ENCODE peak calls at places on chromosomes 16 and 17, in nine cellular contexts. One of them, this sample, is unnamed.

GRCh38 chr16:6977906-6978305 is 354.7 kb upstream of the RBFOX1 start:
- DNase-seq in cardiac fibroblast: no peak
- DNase-seq in thyroid gland: peak
- DNase-seq in fibroblast of lung: no peak
- DNase-seq in mesothelial cell of epicardium: no peak
- DNase-seq in neural crest cell: no peak
- DNase-seq in endothelial cell: no peak
- DNase-seq in choroid plexus epithelial cell: no peak
- DNase-seq in CD4-positive, alpha-beta T cell: no peak
- DNase-seq in this sample: no peak

GRCh38 chr16:56262148-56262878 is 71.0 kb downstream of the GNAO1 start:
- DNase-seq in cardiac fibroblast: no peak
- DNase-seq in thyroid gland: no peak
- DNase-seq in fibroblast of lung: no peak
- DNase-seq in mesothelial cell of epicardium: no peak
- DNase-seq in neural crest cell: no peak
- DNase-seq in endothelial cell: no peak
- DNase-seq in choroid plexus epithelial cell: no peak
- DNase-seq in CD4-positive, alpha-beta T cell: peak
- DNase-seq in this sample: no peak

GRCh38 chr17:83193336-83194188 is 114.2 kb downstream of the METRNL start:
- DNase-seq in cardiac fibroblast: peak
- DNase-seq in thyroid gland: peak
- DNase-seq in fibroblast of lung: peak
- DNase-seq in mesothelial cell of epicardium: no peak
- DNase-seq in neural crest cell: no peak
- DNase-seq in endothelial cell: no peak
- DNase-seq in choroid plexus epithelial cell: peak
- DNase-seq in CD4-positive, alpha-beta T cell: no peak
- DNase-seq in this sample: peak

GRCh38 chr16:57482845-57483545 is 3.3 kb downstream of the DOK4 start:
- DNase-seq in cardiac fibroblast: no peak
- DNase-seq in thyroid gland: no peak
- DNase-seq in fibroblast of lung: no peak
- DNase-seq in mesothelial cell of epicardium: no peak
- DNase-seq in neural crest cell: no peak
- DNase-seq in endothelial cell: no peak
- DNase-seq in choroid plexus epithelial cell: no peak
- DNase-seq in CD4-positive, alpha-beta T cell: no peak
- DNase-seq in this sample: peak

GRCh38 chr16:53571763-53572162 is 68.8 kb upstream of the AKTIP start:
- DNase-seq in cardiac fibroblast: no peak
- DNase-seq in thyroid gland: no peak
- DNase-seq in fibroblast of lung: no peak
- DNase-seq in mesothelial cell of epicardium: no peak
- DNase-seq in neural crest cell: no peak
- DNase-seq in endothelial cell: no peak
- DNase-seq in choroid plexus epithelial cell: no peak
- DNase-seq in CD4-positive, alpha-beta T cell: no peak
- DNase-seq in this sample: no peak

GRCh38 chr16:87358250-87358649 is 25.3 kb downstream of the FBXO31 start:
- DNase-seq in cardiac fibroblast: no peak
- DNase-seq in thyroid gland: no peak
- DNase-seq in fibroblast of lung: no peak
- DNase-seq in mesothelial cell of epicardium: no peak
- DNase-seq in neural crest cell: no peak
- DNase-seq in endothelial cell: no peak
- DNase-seq in choroid plexus epithelial cell: no peak
- DNase-seq in CD4-positive, alpha-beta T cell: no peak
- DNase-seq in this sample: no peak

GRCh38 chr17:17043668-17044226 is 1.5 kb downstream of the MPRIP start:
- DNase-seq in cardiac fibroblast: no peak
- DNase-seq in thyroid gland: peak
- DNase-seq in fibroblast of lung: no peak
- DNase-seq in mesothelial cell of epicardium: no peak
- DNase-seq in neural crest cell: no peak
- DNase-seq in endothelial cell: no peak
- DNase-seq in choroid plexus epithelial cell: no peak
- DNase-seq in CD4-positive, alpha-beta T cell: no peak
- DNase-seq in this sample: peak

GRCh38 chr16:1019234-1019933 is 37.8 kb downstream of the SOX8 start:
- DNase-seq in cardiac fibroblast: peak
- DNase-seq in thyroid gland: peak
- DNase-seq in fibroblast of lung: peak
- DNase-seq in mesothelial cell of epicardium: no peak
- DNase-seq in neural crest cell: no peak
- DNase-seq in endothelial cell: no peak
- DNase-seq in choroid plexus epithelial cell: peak
- DNase-seq in CD4-positive, alpha-beta T cell: no peak
- DNase-seq in this sample: no peak

GRCh38 chr16:27326738-27327585 is 13.2 kb downstream of the IL4R start:
- DNase-seq in cardiac fibroblast: peak
- DNase-seq in thyroid gland: peak
- DNase-seq in fibroblast of lung: peak
- DNase-seq in mesothelial cell of epicardium: no peak
- DNase-seq in neural crest cell: no peak
- DNase-seq in endothelial cell: peak
- DNase-seq in choroid plexus epithelial cell: peak
- DNase-seq in CD4-positive, alpha-beta T cell: no peak
- DNase-seq in this sample: peak

GRCh38 chr17:27343972-27344607 is 50.2 kb downstream of the WSB1 start:
- DNase-seq in cardiac fibroblast: peak
- DNase-seq in thyroid gland: no peak
- DNase-seq in fibroblast of lung: peak
- DNase-seq in mesothelial cell of epicardium: no peak
- DNase-seq in neural crest cell: no peak
- DNase-seq in endothelial cell: no peak
- DNase-seq in choroid plexus epithelial cell: peak
- DNase-seq in CD4-positive, alpha-beta T cell: no peak
- DNase-seq in this sample: no peak

GRCh38 chr16:2954228-2954627 is 9.8 kb upstream of the KREMEN2 start:
- DNase-seq in cardiac fibroblast: no peak
- DNase-seq in thyroid gland: no peak
- DNase-seq in fibroblast of lung: no peak
- DNase-seq in mesothelial cell of epicardium: no peak
- DNase-seq in neural crest cell: no peak
- DNase-seq in endothelial cell: no peak
- DNase-seq in choroid plexus epithelial cell: no peak
- DNase-seq in CD4-positive, alpha-beta T cell: no peak
- DNase-seq in this sample: no peak

GRCh38 chr16:80931985-80932720 is 74.5 kb downstream of the CMC2 start:
- DNase-seq in cardiac fibroblast: peak
- DNase-seq in thyroid gland: peak
- DNase-seq in fibroblast of lung: peak
- DNase-seq in mesothelial cell of epicardium: peak
- DNase-seq in neural crest cell: peak
- DNase-seq in endothelial cell: peak
- DNase-seq in choroid plexus epithelial cell: peak
- DNase-seq in CD4-positive, alpha-beta T cell: no peak
- DNase-seq in this sample: peak
- TF ChIP-seq CTCF in cardiac fibroblast: peak
- TF ChIP-seq CTCF in thyroid gland: no peak
- TF ChIP-seq CTCF in fibroblast of lung: no peak
- TF ChIP-seq CTCF in mesothelial cell of epicardium: no peak
- TF ChIP-seq CTCF in neural crest cell: peak
- TF ChIP-seq CTCF in endothelial cell: no peak
- TF ChIP-seq CTCF in choroid plexus epithelial cell: peak
- TF ChIP-seq CTCF in CD4-positive, alpha-beta T cell: no peak
- TF ChIP-seq CTCF in this sample: no peak

GRCh38 chr17:59707182-59707970 is at the start of the genes PTRH2 and VMP1:
- DNase-seq in cardiac fibroblast: peak
- DNase-seq in thyroid gland: peak
- DNase-seq in fibroblast of lung: peak
- DNase-seq in mesothelial cell of epicardium: peak
- DNase-seq in neural crest cell: peak
- DNase-seq in endothelial cell: peak
- DNase-seq in choroid plexus epithelial cell: peak
- DNase-seq in CD4-positive, alpha-beta T cell: peak
- DNase-seq in this sample: peak
- TF ChIP-seq CTCF in cardiac fibroblast: no peak
- TF ChIP-seq CTCF in thyroid gland: no peak
- TF ChIP-seq CTCF in fibroblast of lung: no peak
- TF ChIP-seq CTCF in mesothelial cell of epicardium: no peak
- TF ChIP-seq CTCF in neural crest cell: no peak
- TF ChIP-seq CTCF in endothelial cell: no peak
- TF ChIP-seq CTCF in choroid plexus epithelial cell: no peak
- TF ChIP-seq CTCF in CD4-positive, alpha-beta T cell: no peak
- TF ChIP-seq CTCF in this sample: no peak

GRCh38 chr16:30380801-30381208 is 1.6 kb downstream of the SEPTIN1 start:
- DNase-seq in cardiac fibroblast: no peak
- DNase-seq in thyroid gland: no peak
- DNase-seq in fibroblast of lung: no peak
- DNase-seq in mesothelial cell of epicardium: no peak
- DNase-seq in neural crest cell: no peak
- DNase-seq in endothelial cell: no peak
- DNase-seq in choroid plexus epithelial cell: no peak
- DNase-seq in CD4-positive, alpha-beta T cell: no peak
- DNase-seq in this sample: no peak

GRCh38 chr16:30382398-30383015 is at the start of gene SEPTIN1:
- DNase-seq in cardiac fibroblast: no peak
- DNase-seq in thyroid gland: no peak
- DNase-seq in fibroblast of lung: no peak
- DNase-seq in mesothelial cell of epicardium: no peak
- DNase-seq in neural crest cell: no peak
- DNase-seq in endothelial cell: no peak
- DNase-seq in choroid plexus epithelial cell: no peak
- DNase-seq in CD4-positive, alpha-beta T cell: peak
- DNase-seq in this sample: no peak

GRCh38 chr16:30379165-30379783 is 3.1 kb downstream of the SEPTIN1 start:
- DNase-seq in cardiac fibroblast: no peak
- DNase-seq in thyroid gland: no peak
- DNase-seq in fibroblast of lung: no peak
- DNase-seq in mesothelial cell of epicardium: no peak
- DNase-seq in neural crest cell: no peak
- DNase-seq in endothelial cell: no peak
- DNase-seq in choroid plexus epithelial cell: no peak
- DNase-seq in CD4-positive, alpha-beta T cell: no peak
- DNase-seq in this sample: no peak

GRCh38 chr16:30380072-30380471 is 2.3 kb downstream of the SEPTIN1 start:
- DNase-seq in cardiac fibroblast: no peak
- DNase-seq in thyroid gland: no peak
- DNase-seq in fibroblast of lung: no peak
- DNase-seq in mesothelial cell of epicardium: no peak
- DNase-seq in neural crest cell: no peak
- DNase-seq in endothelial cell: no peak
- DNase-seq in choroid plexus epithelial cell: no peak
- DNase-seq in CD4-positive, alpha-beta T cell: no peak
- DNase-seq in this sample: no peak

DNA sequence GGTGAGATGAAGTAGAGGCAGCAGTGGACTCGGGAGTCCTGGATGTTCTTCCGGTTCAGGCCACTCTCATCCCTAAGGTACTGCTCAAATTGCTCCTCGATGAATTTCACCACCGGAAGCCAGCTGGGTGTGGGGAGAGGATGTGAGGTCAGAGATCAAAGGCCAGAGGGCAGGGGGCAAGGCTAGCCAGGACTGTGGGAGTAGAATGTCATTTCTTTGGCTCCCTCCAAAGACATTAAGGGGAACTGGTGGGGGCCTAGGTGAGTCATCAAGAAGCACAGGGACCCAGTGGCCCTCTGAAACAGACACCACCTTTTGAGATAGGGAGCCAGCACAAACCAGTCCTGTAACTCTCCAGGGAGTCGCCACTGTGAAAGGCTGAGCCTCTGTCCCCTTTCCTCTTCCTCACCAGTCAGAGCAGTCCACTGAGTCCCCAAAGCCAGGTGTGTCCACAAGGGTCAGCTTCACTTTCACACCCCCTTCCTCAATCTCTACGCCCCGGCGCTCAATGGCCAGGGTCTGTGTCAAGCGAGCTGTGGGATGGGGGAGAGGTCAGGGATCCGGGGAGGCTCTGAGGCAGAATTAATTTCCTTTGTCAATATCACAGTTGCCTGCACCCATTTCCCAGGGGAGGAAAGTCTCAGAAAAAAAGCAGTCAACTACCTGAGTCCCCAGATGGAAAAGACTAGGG is 865 bp downstream of the SEPTIN1 start:
- DNase-seq in cardiac fibroblast: no peak
- DNase-seq in thyroid gland: no peak
- DNase-seq in fibroblast of lung: no peak
- DNase-seq in mesothelial cell of epicardium: no peak
- DNase-seq in neural crest cell: no peak
- DNase-seq in endothelial cell: no peak
- DNase-seq in choroid plexus epithelial cell: no peak
- DNase-seq in CD4-positive, alpha-beta T cell: no peak
- DNase-seq in this sample: no peak
- TF ChIP-seq CTCF in cardiac fibroblast: no peak
- TF ChIP-seq CTCF in thyroid gland: no peak
- TF ChIP-seq CTCF in fibroblast of lung: no peak
- TF ChIP-seq CTCF in mesothelial cell of epicardium: no peak
- TF ChIP-seq CTCF in neural crest cell: no peak
- TF ChIP-seq CTCF in endothelial cell: no peak
- TF ChIP-seq CTCF in choroid plexus epithelial cell: no peak
- TF ChIP-seq CTCF in CD4-positive, alpha-beta T cell: no peak
- TF ChIP-seq CTCF in this sample: no peak

GRCh38 chr16:78709137-78709871 is 609.9 kb downstream of the WWOX start:
- DNase-seq in cardiac fibroblast: no peak
- DNase-seq in thyroid gland: no peak
- DNase-seq in fibroblast of lung: no peak
- DNase-seq in mesothelial cell of epicardium: no peak
- DNase-seq in neural crest cell: no peak
- DNase-seq in endothelial cell: no peak
- DNase-seq in choroid plexus epithelial cell: no peak
- DNase-seq in CD4-positive, alpha-beta T cell: no peak
- DNase-seq in this sample: no peak

GRCh38 chr16:78703951-78704350 is 604.5 kb downstream of the WWOX start:
- DNase-seq in cardiac fibroblast: no peak
- DNase-seq in thyroid gland: no peak
- DNase-seq in fibroblast of lung: no peak
- DNase-seq in mesothelial cell of epicardium: no peak
- DNase-seq in neural crest cell: no peak
- DNase-seq in endothelial cell: no peak
- DNase-seq in choroid plexus epithelial cell: no peak
- DNase-seq in CD4-positive, alpha-beta T cell: no peak
- DNase-seq in this sample: no peak

GRCh38 chr16:78706637-78707036 is 607.2 kb downstream of the WWOX start:
- DNase-seq in cardiac fibroblast: no peak
- DNase-seq in thyroid gland: no peak
- DNase-seq in fibroblast of lung: no peak
- DNase-seq in mesothelial cell of epicardium: no peak
- DNase-seq in neural crest cell: no peak
- DNase-seq in endothelial cell: no peak
- DNase-seq in choroid plexus epithelial cell: no peak
- DNase-seq in CD4-positive, alpha-beta T cell: no peak
- DNase-seq in this sample: no peak

GRCh38 chr16:78704421-78704820 is 605.0 kb downstream of the WWOX start:
- DNase-seq in cardiac fibroblast: no peak
- DNase-seq in thyroid gland: no peak
- DNase-seq in fibroblast of lung: peak
- DNase-seq in mesothelial cell of epicardium: no peak
- DNase-seq in neural crest cell: no peak
- DNase-seq in endothelial cell: no peak
- DNase-seq in choroid plexus epithelial cell: no peak
- DNase-seq in CD4-positive, alpha-beta T cell: no peak
- DNase-seq in this sample: no peak

DNA sequence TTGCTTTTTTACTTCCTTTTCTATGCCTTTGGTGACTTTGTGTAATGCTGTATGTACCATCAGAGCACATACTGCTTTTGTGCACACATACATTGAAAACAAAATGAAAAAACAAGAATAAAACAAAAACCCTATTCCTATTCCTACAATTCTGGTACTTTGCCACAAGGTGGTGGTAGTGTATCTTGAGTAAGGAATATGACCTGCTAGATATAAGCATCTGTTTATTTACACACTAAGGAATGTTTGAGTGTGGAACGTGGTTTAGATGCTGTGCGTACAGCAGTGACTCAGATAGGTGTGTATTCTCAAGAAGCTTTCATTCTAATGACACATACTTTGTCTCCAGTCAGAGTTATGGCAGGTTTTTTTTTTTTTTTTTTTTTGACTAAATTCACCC is 606.2 kb downstream of the WWOX start:
- DNase-seq in cardiac fibroblast: peak
- DNase-seq in thyroid gland: no peak
- DNase-seq in fibroblast of lung: peak
- DNase-seq in mesothelial cell of epicardium: no peak
- DNase-seq in neural crest cell: no peak
- DNase-seq in endothelial cell: no peak
- DNase-seq in choroid plexus epithelial cell: peak
- DNase-seq in CD4-positive, alpha-beta T cell: no peak
- DNase-seq in this sample: no peak
- TF ChIP-seq CTCF in cardiac fibroblast: peak
- TF ChIP-seq CTCF in thyroid gland: peak
- TF ChIP-seq CTCF in fibroblast of lung: peak
- TF ChIP-seq CTCF in mesothelial cell of epicardium: peak
- TF ChIP-seq CTCF in neural crest cell: peak
- TF ChIP-seq CTCF in endothelial cell: peak
- TF ChIP-seq CTCF in choroid plexus epithelial cell: peak
- TF ChIP-seq CTCF in CD4-positive, alpha-beta T cell: peak
- TF ChIP-seq CTCF in this sample: no peak

This sample was measured in stomach.